ENCODE peak calls at places on chromosomes 4 and X, in nine cellular contexts. V is T-helper 2 cell, B is A549, K is activated T-helper 1 cell treated with Interleukin-2 at 50 U/mL for 16 hours, E is kidney, U is H4, G is T-cell, M is fibroblast of lung, H is GM04503. F is an unnamed sample.

GRCh38 chr4:75895744-75896314 is 6.4 kb downstream of the PPEF2 start:
- DNase-seq in H (no peak), G (no peak), V (no peak), M (peak; percentile 34), K (no peak), E (no peak), U (no peak), B (peak; percentile 27), F (peak; percentile 30)

GRCh38 chr4:76943129-76943620 is 6.4 kb upstream of the SEPTIN11 start:
- DNase-seq in M (peak; percentile 69), B (no peak), V (no peak), E (no peak), H (no peak), K (no peak), G (no peak), U (no peak), F (peak; percentile 76)

GRCh38 chr4:145679991-145680455 is at the start of gene C4orf51:
- DNase-seq in H (peak; percentile 55), V (no peak), E (no peak), U (peak; percentile 17), G (no peak), K (no peak), M (peak; percentile 56), B (peak; percentile 31), F (peak; percentile 56)

GRCh38 chr4:76430519-76431388 is 4.3 kb upstream of the SHROOM3 start:
- DNase-seq in B (peak; percentile 33), E (no peak), U (peak; percentile 41), H (peak; percentile 13), K (no peak), G (no peak), M (peak; percentile 77), V (no peak), F (peak; percentile 61)

GRCh38 chrX:108268434-108269080 is 169.7 kb downstream of the COL4A6 start:
- DNase-seq in V (no peak), G (no peak), U (peak; percentile 47), K (no peak), E (no peak), M (peak; percentile 12), H (no peak), B (no peak), F (peak; percentile 13)

GRCh38 chrX:57104406-57104805 is 16.9 kb downstream of the SPIN2B start:
- DNase-seq in B (no peak), K (no peak), E (no peak), V (no peak), H (no peak), M (no peak), U (no peak), G (no peak), F (no peak)

GRCh38 chr4:183657564-183657963 is 1.4 kb downstream of the RWDD4 start:
- DNase-seq in G (no peak), K (no peak), V (no peak), U (no peak), B (no peak), H (no peak), E (no peak), M (no peak), F (no peak)

GRCh38 chrX:73830489-73831414 is 267.8 kb downstream of the CHIC1 start:
- DNase-seq in V (no peak), B (no peak), E (no peak), K (no peak), G (no peak), U (no peak), M (no peak), H (no peak), F (no peak)

GRCh38 chrX:3527811-3528210 is 181.4 kb upstream of the MXRA5 start:
- DNase-seq in M (no peak), E (no peak), H (no peak), G (no peak), B (no peak), K (no peak), U (no peak), V (no peak), F (no peak)

GRCh38 chrX:38233891-38234807 is 13.5 kb upstream of the SRPX start:
- DNase-seq in E (no peak), B (peak; percentile 13), M (peak; percentile 98), H (peak; percentile 56), G (no peak), V (no peak), U (peak; percentile 80), K (no peak), F (peak; percentile 63)

GRCh38 chrX:106619797-106620196 is 8.0 kb downstream of the RADX start:
- DNase-seq in B (peak; percentile 4), K (no peak), U (no peak), M (peak; percentile 29), E (no peak), G (no peak), V (no peak), H (no peak), F (peak; percentile 12)

GRCh38 chr4:157741642-157742041 is 431.2 kb downstream of the GASK1B start:
- DNase-seq in H (no peak), K (no peak), E (no peak), U (no peak), B (no peak), V (no peak), M (no peak), G (no peak), F (no peak)

GRCh38 chr4:47731182-47731581 is 106.7 kb downstream of the CORIN start:
- DNase-seq in H (no peak), E (no peak), B (no peak), U (no peak), M (no peak), V (no peak), G (no peak), K (no peak), F (no peak)

GRCh38 chrX:2767631-2768455 is 16.0 kb downstream of the XG start:
- DNase-seq in K (no peak), U (peak; percentile 16), G (no peak), V (no peak), H (no peak), B (peak; percentile 87), E (no peak), M (no peak), F (peak; percentile 89)

GRCh38 chrX:111100191-111100590 is 4.2 kb downstream of the PAK3 start:
- DNase-seq in V (no peak), K (no peak), H (no peak), G (no peak), U (peak; percentile 39), E (no peak), M (peak; percentile 23), B (peak; percentile 43), F (peak; percentile 28)

F was measured in fibroblast of villous mesenchyme.